ENCODE peak calls at places on chromosomes 3 and 15, in nine cellular contexts. J is coronary artery, E is GM06990, R is neural progenitor cell, Y is astrocyte, Z is BJ, U is choroid plexus epithelial cell, K is fibroblast of lung, D is HCT116. Q is an unnamed sample.

GRCh38 chr3:139588450-139588849 is 48.9 kb upstream of the RBP1 start:
- DNase-seq in J (no peak), E (no peak), R (peak; percentile 73), Y (no peak), Z (no peak), U (peak; percentile 44), K (no peak), D (peak; percentile 6), Q (no peak)

GRCh38 chr15:101242160-101242998 is 9.5 kb downstream of the CHSY1 start:
- DNase-seq in J (no peak), E (peak; percentile 57), R (no peak), Y (peak; percentile 68), Z (no peak), U (peak; percentile 81), K (no peak), D (no peak), Q (no peak)

GRCh38 chr3:160956785-160957184 is 148.4 kb downstream of the B3GALNT1 start:
- DNase-seq in J (no peak), E (peak; percentile 6), R (no peak), Y (peak; percentile 14), Z (no peak), U (peak; percentile 73), K (peak; percentile 46), D (no peak), Q (no peak)

GRCh38 chr3:157089455-157090221 is 70.3 kb downstream of the CCNL1 start:
- DNase-seq in J (peak; percentile 75), E (peak; percentile 28), R (no peak), Y (no peak), Z (no peak), U (peak; percentile 40), K (no peak), D (no peak), Q (no peak)

GRCh38 chr3:176992565-176992964 is 204.7 kb downstream of the TBL1XR1 start:
- DNase-seq in J (no peak), E (no peak), R (no peak), Y (no peak), Z (no peak), U (no peak), K (no peak), D (no peak), Q (no peak)

GRCh38 chr3:188607810-188608209 is 453.9 kb downstream of the LPP start:
- DNase-seq in J (no peak), E (no peak), R (no peak), Y (no peak), Z (no peak), U (no peak), K (no peak), D (no peak), Q (no peak)

GRCh38 chr15:77516076-77516475 is 95.4 kb downstream of the HMG20A start:
- DNase-seq in J (no peak), E (no peak), R (no peak), Y (peak; percentile 8), Z (no peak), U (no peak), K (no peak), D (no peak), Q (no peak)

GRCh38 chr15:95085056-95085455 is 853.7 kb downstream of the MCTP2 start:
- DNase-seq in J (no peak), E (no peak), R (no peak), Y (no peak), Z (no peak), U (peak; percentile 15), K (peak; percentile 27), D (no peak), Q (no peak)

GRCh38 chr15:74780983-74781672 is 752 bp upstream of the CSK start:
- DNase-seq in J (no peak), E (peak; percentile 61), R (no peak), Y (no peak), Z (no peak), U (peak; percentile 43), K (peak; percentile 19), D (no peak), Q (no peak)

GRCh38 chr3:23068016-23068728 is 135.0 kb upstream of the UBE2E2 start:
- DNase-seq in J (no peak), E (no peak), R (peak; percentile 36), Y (no peak), Z (no peak), U (no peak), K (no peak), D (no peak), Q (no peak)

GRCh38 chr3:149603126-149604074 is 54.4 kb downstream of the WWTR1 start:
- DNase-seq in J (no peak), E (no peak), R (no peak), Y (peak; percentile 87), Z (no peak), U (peak; percentile 79), K (peak; percentile 76), D (no peak), Q (no peak)

DNA sequence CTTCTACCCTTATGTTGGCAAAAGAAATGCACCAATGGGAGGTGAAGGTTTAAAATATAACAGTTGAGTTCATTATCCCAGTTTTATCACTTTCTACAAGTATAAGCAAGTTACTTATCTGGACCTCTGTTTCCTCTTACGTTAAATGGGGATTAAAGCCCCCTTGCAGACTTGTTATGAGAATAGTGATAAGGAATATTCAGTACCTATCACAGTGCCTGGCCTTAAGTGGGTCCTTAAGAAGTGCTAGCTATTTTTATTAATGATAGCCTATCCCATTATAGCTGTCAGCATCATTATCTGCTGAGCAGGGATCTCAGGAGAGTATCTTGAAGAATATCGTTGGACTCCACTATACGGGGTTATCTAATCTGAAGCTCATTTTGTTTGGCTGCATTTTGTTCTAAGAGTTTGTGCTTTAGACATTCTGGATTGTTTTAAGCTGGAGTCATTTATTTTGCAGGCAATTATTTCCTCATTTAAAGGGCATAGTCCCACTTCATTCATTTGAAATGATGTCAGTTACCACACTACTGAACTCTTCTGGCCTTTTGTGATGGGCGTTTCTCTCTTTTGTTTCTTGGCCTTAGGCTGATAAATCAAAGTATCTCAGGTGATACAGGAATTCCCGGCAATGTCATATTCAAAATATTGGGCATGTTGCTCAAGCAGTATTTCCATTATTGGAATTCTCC is 28.9 kb downstream of the RAB8B start:
- DNase-seq in J (no peak), E (no peak), R (no peak), Y (peak; percentile 89), Z (peak; percentile 59), U (peak; percentile 87), K (peak; percentile 83), D (no peak), Q (no peak)
- H3K4me3 ChIP-seq in J (peak overlapping the region; percentile 29), E (no peak overlapping the region), R (no peak overlapping the region), Y (no peak overlapping the region), Z (no peak overlapping the region), U (no peak overlapping the region), K (no peak overlapping the region), D (no peak overlapping the region), Q (no peak overlapping the region)

GRCh38 chr15:20346082-20346805 is 195.4 kb downstream of the GOLGA6L6 start:
- DNase-seq in J (peak; percentile 72), E (no peak), R (no peak), Y (no peak), Z (no peak), U (no peak), K (no peak), D (no peak), Q (no peak)
- TF ChIP-seq CTCF in J (no peak), E (no peak), R (no peak), Y (no peak), Z (no peak), U (no peak), K (no peak), D (no peak), Q (no peak)

DNA sequence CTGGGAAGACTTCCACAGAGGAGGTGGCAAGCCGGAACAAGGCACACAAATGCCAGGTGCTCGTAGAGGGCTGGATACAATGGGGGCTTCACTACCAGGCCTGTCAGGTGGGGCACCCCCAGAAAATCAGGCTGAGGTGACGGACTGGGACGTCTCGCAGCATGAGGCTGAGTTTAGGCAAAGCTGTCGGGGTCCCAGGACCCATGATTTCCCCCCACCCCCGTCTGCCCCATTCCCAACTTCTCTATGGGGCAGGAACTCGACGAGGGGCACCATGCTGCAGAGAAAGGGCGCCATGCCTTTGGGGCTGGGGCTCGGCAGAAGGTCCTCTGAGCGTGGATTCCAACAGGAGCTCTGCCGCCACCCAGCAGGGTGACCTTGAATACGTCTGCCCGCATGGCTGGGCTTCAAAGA is 65.7 kb upstream of the HES1 start:
- DNase-seq in J (no peak), E (no peak), R (no peak), Y (no peak), Z (no peak), U (no peak), K (no peak), D (no peak), Q (no peak)
- H3K4me3 ChIP-seq in J (peak overlapping the region; percentile 67), E (peak overlapping the region; percentile 53), R (no peak overlapping the region), Y (peak overlapping the region; percentile 42), Z (peak overlapping the region; percentile 46), U (peak overlapping the region; percentile 38), K (no peak overlapping the region), D (no peak overlapping the region), Q (peak overlapping the region; percentile 57)

GRCh38 chr3:71926242-71926560 is 141.3 kb upstream of the PROK2 start:
- DNase-seq in J (no peak), E (no peak), R (peak; percentile 44), Y (no peak), Z (no peak), U (peak; percentile 47), K (peak; percentile 4), D (peak; percentile 65), Q (no peak)
- TF ChIP-seq CTCF in J (no peak), E (peak; percentile 31), R (peak; percentile 46), Y (peak; percentile 20), Z (no peak), U (peak; percentile 54), K (peak; percentile 20), D (peak; percentile 77), Q (peak; percentile 8)

DNA sequence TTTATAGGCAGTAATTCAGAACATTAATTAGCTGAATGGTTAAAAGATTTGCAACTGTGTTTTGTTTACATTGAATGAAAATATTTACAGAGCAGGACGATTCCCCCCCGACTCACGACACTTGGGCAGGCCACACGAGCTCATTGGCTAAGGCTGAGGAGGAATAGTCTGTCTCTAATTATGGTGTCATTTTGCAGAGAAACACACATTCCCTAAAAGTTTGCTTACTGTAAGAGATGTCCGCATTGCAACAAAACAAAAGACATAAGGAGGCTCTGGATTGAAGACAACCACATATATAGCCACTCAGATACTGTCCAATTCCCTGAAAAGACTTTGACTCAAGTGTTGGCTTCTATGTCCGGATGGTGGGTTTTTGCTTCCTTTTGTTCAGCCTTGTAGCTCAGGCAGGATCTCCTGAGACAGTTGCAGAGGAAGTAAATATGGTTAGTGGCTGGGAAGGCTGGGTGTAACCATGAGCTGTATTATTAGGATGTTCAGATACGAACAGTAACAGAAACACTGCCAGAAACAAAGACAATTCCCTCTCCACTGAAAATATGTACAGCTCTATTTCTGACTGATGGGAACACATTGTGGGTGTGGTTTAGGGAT is 170.4 kb downstream of the KLHL25 start:
- DNase-seq in J (no peak), E (no peak), R (no peak), Y (no peak), Z (no peak), U (no peak), K (peak; percentile 21), D (no peak), Q (no peak)
- H3K4me3 ChIP-seq in J (peak overlapping the region; percentile 74), E (no peak overlapping the region), R (no peak overlapping the region), Y (no peak overlapping the region), Z (no peak overlapping the region), U (no peak overlapping the region), K (no peak overlapping the region), D (no peak overlapping the region), Q (no peak overlapping the region)

GRCh38 chr3:9820944-9821343 is 10.9 kb downstream of the TTLL3 start:
- DNase-seq in J (no peak), E (no peak), R (peak; percentile 73), Y (no peak), Z (no peak), U (peak; percentile 71), K (peak; percentile 40), D (no peak), Q (no peak)
- TF ChIP-seq CTCF in J (no peak), E (peak; percentile 21), R (peak; percentile 59), Y (peak; percentile 48), Z (peak; percentile 31), U (peak; percentile 68), K (peak; percentile 51), D (peak; percentile 51), Q (peak; percentile 16)

GRCh38 chr3:38168151-38168987 is 3.0 kb downstream of the OXSR1 start:
- DNase-seq in J (no peak), E (no peak), R (no peak), Y (peak; percentile 68), Z (no peak), U (peak; percentile 73), K (peak; percentile 65), D (no peak), Q (no peak)
- H3K4me3 ChIP-seq in J (no peak overlapping the region), E (no peak overlapping the region), R (no peak overlapping the region), Y (peak overlapping the region; percentile 37), Z (no peak overlapping the region), U (no peak overlapping the region), K (peak overlapping the region; percentile 31), D (no peak overlapping the region), Q (peak overlapping the region; percentile 24)